ENCODE peak calls at places on chromosome 15, in five cellular contexts. G, W, H, C and I are unnamed samples.

GRCh38 chr15:63439536-63440264 is 58.1 kb upstream of the CA12 start:
- DNase-seq in G (no peak), W (peak; percentile 65), H (no peak), C (peak; percentile 20), I (no peak)

GRCh38 chr15:35741881-35742280 is 195.9 kb upstream of the DPH6 start:
- DNase-seq in G (no peak), W (peak; percentile 37), H (no peak), C (no peak), I (no peak)

GRCh38 chr15:88610756-88611231 is 10.3 kb upstream of the AEN start:
- DNase-seq in G (no peak), W (peak; percentile 13), H (peak; percentile 74), C (no peak), I (no peak)

GRCh38 chr15:44153352-44153751 is 41.7 kb downstream of the FRMD5 start:
- DNase-seq in G (no peak), W (peak; percentile 85), H (no peak), C (no peak), I (no peak)

GRCh38 chr15:90174140-90174891 is 26.8 kb upstream of the SEMA4B start:
- DNase-seq in G (peak; percentile 83), W (no peak), H (no peak), C (no peak), I (no peak)

GRCh38 chr15:52337198-52337853 is 41.7 kb upstream of the MYO5C start:
- DNase-seq in G (no peak), W (peak; percentile 77), H (no peak), C (peak; percentile 75), I (peak; percentile 55)

GRCh38 chr15:52261498-52262242 is 33.9 kb downstream of the MYO5C start:
- DNase-seq in G (peak; percentile 58), W (peak; percentile 77), H (peak; percentile 82), C (peak; percentile 90), I (peak; percentile 95)

GRCh38 chr15:89457086-89457485 is 39.3 kb downstream of the RHCG start:
- DNase-seq in G (no peak), W (peak; percentile 28), H (no peak), C (no peak), I (no peak)

GRCh38 chr15:34729056-34729455 is 25.7 kb downstream of the GJD2 start:
- DNase-seq in G (no peak), W (no peak), H (no peak), C (no peak), I (no peak)

GRCh38 chr15:60975951-60976350 is 253.2 kb downstream of the RORA start:
- DNase-seq in G (no peak), W (no peak), H (no peak), C (no peak), I (no peak)

DNA sequence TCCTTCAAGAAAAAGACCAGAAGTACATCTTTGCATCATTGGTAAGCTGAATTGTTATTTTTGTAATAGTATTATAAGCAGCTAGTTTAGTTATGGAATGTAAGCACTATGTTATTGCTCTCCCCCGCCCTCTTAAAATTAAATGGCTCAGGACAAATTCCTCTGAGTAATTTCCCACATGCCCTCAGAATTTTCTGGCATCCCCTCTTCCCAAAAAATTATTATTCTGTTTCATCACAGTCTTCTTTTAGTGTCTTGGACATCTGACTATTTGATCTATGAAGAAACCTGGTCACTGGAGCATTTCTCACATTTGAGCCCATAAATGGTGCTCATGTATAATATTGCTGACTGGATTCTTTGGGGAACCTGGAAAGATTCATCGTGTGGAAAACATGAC is 68.3 kb downstream of the KLHL25 start:
- DNase-seq in G (no peak), W (no peak), H (no peak), C (no peak), I (no peak)
- H3K4me2 ChIP-seq in G (no peak overlapping the region), W (no peak overlapping the region), H (no peak overlapping the region), C (no peak overlapping the region), I (no peak overlapping the region)

GRCh38 chr15:83092309-83092976 is 15.0 kb upstream of the TM6SF1 start:
- DNase-seq in G (peak; percentile 50), W (peak; percentile 77), H (no peak), C (peak; percentile 50), I (no peak)
- H3K4me2 ChIP-seq in G (no peak overlapping the region), W (no peak overlapping the region), H (no peak overlapping the region), C (peak overlapping the region; percentile 12), I (no peak overlapping the region)

GRCh38 chr15:67825880-67826716 is 789 bp downstream of the SKOR1 start:
- DNase-seq in G (no peak), W (no peak), H (no peak), C (no peak), I (no peak)

GRCh38 chr15:67824157-67824899 is 981 bp upstream of the SKOR1 start:
- DNase-seq in G (no peak), W (no peak), H (no peak), C (no peak), I (no peak)

GRCh38 chr15:67823371-67824156 is 1.7 kb upstream of the SKOR1 start:
- DNase-seq in G (no peak), W (no peak), H (no peak), C (no peak), I (no peak)

GRCh38 chr15:67826717-67827560 is 1.6 kb downstream of the SKOR1 start:
- DNase-seq in G (no peak), W (no peak), H (no peak), C (no peak), I (no peak)

DNA sequence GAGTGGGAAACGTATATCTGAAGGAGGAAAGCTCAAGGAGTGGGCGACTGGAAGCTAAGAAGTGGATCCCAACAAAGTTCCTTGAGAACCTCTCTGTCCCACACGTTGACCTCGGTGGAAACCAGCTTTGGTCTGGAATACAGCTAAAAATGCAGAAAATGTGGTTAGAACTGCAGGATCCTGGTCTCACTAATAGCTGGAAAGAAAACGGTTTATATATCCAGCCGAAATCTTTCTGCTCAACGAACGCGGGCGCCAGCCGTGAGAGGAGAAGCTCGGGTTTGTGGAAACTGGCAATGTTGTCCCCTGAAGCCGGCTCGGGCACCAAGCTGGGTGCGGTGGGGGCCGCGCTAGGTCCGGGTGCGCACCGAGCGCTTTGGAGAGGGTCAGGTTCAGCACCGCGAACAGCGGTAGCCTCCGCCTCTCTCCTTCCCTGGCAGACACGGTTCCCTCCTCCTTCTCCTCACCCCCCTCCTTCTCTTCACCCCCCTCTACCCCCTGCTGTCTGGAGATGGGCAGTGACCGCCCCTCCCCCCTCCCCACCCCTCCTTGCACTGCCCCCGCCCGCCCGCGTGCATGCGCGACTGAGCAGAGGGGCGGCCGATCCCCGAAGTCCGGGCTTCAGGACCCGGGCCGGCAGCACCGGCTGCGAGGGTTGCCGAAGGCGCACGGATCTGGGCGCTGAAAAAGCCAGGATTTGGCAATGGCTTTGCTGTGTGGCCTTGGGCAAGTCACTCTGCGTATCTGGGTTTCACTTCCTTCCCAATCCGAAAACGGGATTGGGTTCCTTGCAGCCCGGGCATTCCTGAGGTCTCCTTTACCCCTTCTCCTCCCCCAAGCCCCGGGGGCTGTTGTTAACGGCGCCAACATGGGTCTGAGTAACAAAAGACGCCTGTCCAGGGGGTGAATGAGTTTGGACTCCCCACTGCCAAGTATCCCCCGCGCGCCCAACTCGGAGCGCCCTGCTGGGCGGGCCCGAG is at the start of gene SKOR1:
- DNase-seq in G (peak; percentile 62), W (peak; percentile 37), H (no peak), C (peak; percentile 33), I (no peak)
- H3K4me2 ChIP-seq in G (peak within 1 kb of the TSS; percentile 83), W (peak within 1 kb of the TSS; percentile 78), H (no peak within 1 kb of the TSS), C (peak within 1 kb of the TSS; percentile 60), I (no peak within 1 kb of the TSS)

GRCh38 chr15:27438403-27439375 is 467.7 kb downstream of the GABRG3 start:
- DNase-seq in G (no peak), W (no peak), H (no peak), C (peak; percentile 16), I (no peak)

GRCh38 chr15:27429577-27429976 is 458.6 kb downstream of the GABRG3 start:
- DNase-seq in G (no peak), W (no peak), H (no peak), C (no peak), I (no peak)

GRCh38 chr15:27433604-27434003 is 462.6 kb downstream of the GABRG3 start:
- DNase-seq in G (no peak), W (no peak), H (no peak), C (no peak), I (no peak)
- H3K4me2 ChIP-seq in G (no peak overlapping the region), W (no peak overlapping the region), H (no peak overlapping the region), C (no peak overlapping the region), I (no peak overlapping the region)

GRCh38 chr15:87293016-87293415 is 963.5 kb downstream of the NTRK3 start:
- DNase-seq in G (no peak), W (no peak), H (no peak), C (no peak), I (no peak)

DNA sequence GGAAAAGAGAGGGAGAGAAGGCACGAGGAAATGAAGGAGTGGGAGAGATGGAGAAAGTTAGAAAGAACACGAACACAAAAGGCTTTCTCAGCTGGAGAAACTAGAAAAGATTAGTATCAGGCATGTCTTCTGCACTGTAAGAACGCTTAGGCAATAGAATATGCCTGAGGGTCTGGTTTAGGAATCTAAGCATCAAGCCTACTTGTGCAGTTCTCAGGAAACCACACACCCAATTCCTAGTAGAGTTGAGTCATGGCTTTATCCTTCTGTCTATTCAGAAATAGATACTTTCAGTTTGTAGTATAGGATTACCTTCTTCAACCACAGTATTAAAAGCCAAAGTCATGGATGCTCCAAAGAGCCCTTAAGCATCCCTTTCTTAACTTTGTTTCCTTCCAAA is 969.4 kb downstream of the NTRK3 start:
- DNase-seq in G (peak; percentile 33), W (peak; percentile 0), H (no peak), C (peak; percentile 67), I (no peak)
- H3K4me2 ChIP-seq in G (no peak overlapping the region), W (no peak overlapping the region), H (no peak overlapping the region), C (peak overlapping the region; percentile 67), I (no peak overlapping the region)

DNA sequence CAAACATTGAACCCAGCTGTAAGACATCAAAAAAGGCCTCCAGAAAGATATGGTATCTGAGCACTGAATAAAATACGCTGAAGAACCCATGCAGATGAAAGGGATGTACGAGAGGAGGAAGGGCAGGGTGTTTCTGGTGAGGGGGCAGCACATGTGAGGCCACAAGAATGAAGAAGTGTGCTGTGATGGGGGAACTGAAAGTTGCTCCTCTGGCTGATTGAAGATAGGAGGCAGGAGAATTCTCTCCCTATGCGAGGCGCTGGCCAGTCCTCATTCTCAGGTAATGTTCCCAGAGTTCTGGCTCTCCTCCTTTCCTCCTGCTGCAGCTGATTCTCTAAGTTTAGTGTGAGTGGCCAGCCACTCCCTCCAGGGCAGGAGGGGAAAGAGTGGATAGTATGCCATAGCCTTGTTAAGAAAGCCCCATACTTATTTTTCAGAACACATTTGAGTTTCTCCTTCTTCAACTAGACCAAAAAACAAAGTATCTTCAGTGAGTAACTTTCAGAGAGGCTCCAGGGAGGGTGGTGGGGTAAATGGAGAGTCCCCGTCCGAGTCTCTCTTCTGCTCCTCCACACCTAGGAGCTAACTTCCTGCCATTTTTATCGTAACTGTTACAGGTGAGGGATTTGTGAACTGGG is 26.9 kb upstream of the MYO1E start:
- DNase-seq in G (no peak), W (no peak), H (no peak), C (no peak), I (no peak)
- H3K4me2 ChIP-seq in G (no peak overlapping the region), W (no peak overlapping the region), H (no peak overlapping the region), C (no peak overlapping the region), I (no peak overlapping the region)

DNA sequence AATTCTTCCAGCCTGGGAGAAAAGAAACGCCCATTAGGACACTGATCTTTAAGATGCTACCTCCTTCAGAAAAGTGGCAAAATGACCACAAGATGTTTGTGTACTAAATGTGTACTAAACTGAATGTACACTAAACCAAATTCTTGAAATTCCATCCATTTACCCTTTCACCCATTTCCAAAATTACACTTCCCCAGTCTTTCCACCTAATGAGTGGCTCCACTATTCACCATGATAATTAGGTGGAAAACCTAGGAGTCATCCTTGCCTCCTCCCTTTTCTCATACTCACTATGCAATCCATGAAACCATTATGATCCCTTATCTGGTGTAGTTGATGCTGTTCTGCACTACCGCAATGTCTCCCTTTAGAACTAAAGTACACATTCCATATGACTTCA is 452.1 kb upstream of the THBS1 start:
- DNase-seq in G (no peak), W (no peak), H (no peak), C (peak; percentile 35), I (peak; percentile 57)
- H3K4me2 ChIP-seq in G (peak overlapping the region; percentile 19), W (no peak overlapping the region), H (no peak overlapping the region), C (peak overlapping the region; percentile 64), I (peak overlapping the region; percentile 66)